ENCODE peak calls at places on chromosomes 6 and 20, in five cellular contexts. V, K, B, G and H are unnamed samples.

GRCh38 chr6:22145823-22146379 is 150.9 kb downstream of the PRL start:
- DNase-seq in V (peak), K (no peak), B (peak), G (no peak), H (no peak)

GRCh38 chr6:131226465-131226864 is 91.2 kb downstream of the AKAP7 start:
- DNase-seq in V (no peak), K (no peak), B (no peak), G (no peak), H (no peak)

GRCh38 chr6:35024601-35025054 is 116.5 kb downstream of the TCP11 start:
- DNase-seq in V (peak), K (no peak), B (no peak), G (no peak), H (peak)

GRCh38 chr20:17619351-17620093 is 49.6 kb downstream of the DSTN start:
- DNase-seq in V (no peak), K (peak), B (no peak), G (no peak), H (peak)

GRCh38 chr6:44304282-44305199 is 8.6 kb downstream of the AARS2 start:
- DNase-seq in V (peak), K (peak), B (no peak), G (no peak), H (no peak)

GRCh38 chr6:91267246-91267645 is 680.4 kb upstream of the MAP3K7 start:
- DNase-seq in V (no peak), K (no peak), B (no peak), G (no peak), H (no peak)

GRCh38 chr20:15860850-15861249 is 712.4 kb downstream of the KIF16B start:
- DNase-seq in V (no peak), K (no peak), B (no peak), G (no peak), H (no peak)

GRCh38 chr20:34987288-34988175 is 31.9 kb downstream of the MYH7B start:
- DNase-seq in V (no peak), K (no peak), B (no peak), G (no peak), H (no peak)

GRCh38 chr20:21453676-21454075 is 56.4 kb upstream of the NKX2-4 start:
- DNase-seq in V (peak), K (no peak), B (no peak), G (no peak), H (no peak)

GRCh38 chr20:16366548-16366947 is 206.7 kb downstream of the KIF16B start:
- DNase-seq in V (no peak), K (no peak), B (no peak), G (peak), H (no peak)

GRCh38 chr6:143940011-143940597 is 68.0 kb downstream of the PLAGL1 start:
- DNase-seq in V (peak), K (no peak), B (peak), G (no peak), H (no peak)

GRCh38 chr6:3209114-3210023 is 18.1 kb downstream of the TUBB2B start:
- DNase-seq in V (peak), K (peak), B (peak), G (no peak), H (no peak)

GRCh38 chr6:43478008-43478372 is 620 bp downstream of the TJAP1 start:
- DNase-seq in V (no peak), K (no peak), B (no peak), G (no peak), H (no peak)

GRCh38 chr6:126720326-126720725 is 380.4 kb downstream of the CENPW start:
- DNase-seq in V (no peak), K (no peak), B (peak), G (no peak), H (no peak)

GRCh38 chr6:159981591-159982245 is 12.8 kb downstream of the IGF2R start:
- DNase-seq in V (peak), K (no peak), B (no peak), G (peak), H (no peak)

GRCh38 chr6:163599136-163599535 is 184.6 kb downstream of the QKI start:
- DNase-seq in V (no peak), K (no peak), B (no peak), G (peak), H (no peak)

GRCh38 chr6:109769213-109769612 is 78.1 kb downstream of the FIG4 start:
- DNase-seq in V (no peak), K (no peak), B (no peak), G (no peak), H (no peak)

GRCh38 chr6:52598123-52598823 is 21.4 kb upstream of the TRAM2 start:
- DNase-seq in V (peak), K (peak), B (no peak), G (no peak), H (no peak)

GRCh38 chr6:17045581-17046322 is 56.1 kb upstream of the STMND1 start:
- DNase-seq in V (peak), K (no peak), B (peak), G (peak), H (no peak)

GRCh38 chr6:52992980-52993379 is 2.1 kb downstream of the GSTA4 start:
- DNase-seq in V (peak), K (no peak), B (peak), G (no peak), H (no peak)

GRCh38 chr6:112254921-112255320 is 554 bp upstream of the LAMA4 start:
- DNase-seq in V (no peak), K (no peak), B (no peak), G (no peak), H (no peak)

GRCh38 chr6:112251170-112251945 is 3.0 kb downstream of the LAMA4 start:
- DNase-seq in V (no peak), K (peak), B (no peak), G (no peak), H (no peak)

GRCh38 chr6:112253505-112253841 is 894 bp downstream of the LAMA4 start:
- DNase-seq in V (no peak), K (no peak), B (no peak), G (peak), H (no peak)

GRCh38 chr6:112252571-112253504 is 1.5 kb downstream of the LAMA4 start:
- DNase-seq in V (no peak), K (no peak), B (no peak), G (no peak), H (no peak)

GRCh38 chr6:112253842-112254816 is at the start of gene LAMA4:
- DNase-seq in V (peak), K (peak), B (no peak), G (peak), H (peak)
- TF ChIP-seq CTCF in V (peak), K (no peak), B (no peak), G (no peak), H (no peak)

DNA sequence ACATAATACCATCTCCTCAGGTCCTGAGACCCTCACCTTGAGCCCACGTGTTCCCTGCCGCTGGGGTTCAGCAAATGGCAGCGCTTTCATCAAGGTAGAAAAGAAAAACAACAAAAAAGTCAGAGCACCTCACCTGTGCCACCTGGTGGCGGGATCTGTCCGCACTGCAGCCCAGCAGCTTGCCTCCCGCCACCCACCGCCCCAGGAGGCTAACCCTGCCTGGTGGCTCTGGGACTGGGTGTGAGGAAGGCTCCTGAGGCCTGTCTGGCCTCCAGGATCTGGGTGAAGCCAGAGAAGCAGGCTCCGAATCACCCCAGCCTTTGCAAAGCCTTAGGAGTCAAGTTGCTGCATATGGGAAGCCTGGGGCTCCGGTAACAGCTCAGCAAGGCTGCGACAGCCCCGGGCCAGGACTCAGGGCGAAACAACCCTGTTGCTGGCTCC is 270.8 kb downstream of the BMP7 start:
- DNase-seq in V (no peak), K (no peak), B (no peak), G (no peak), H (no peak)
- TF ChIP-seq CTCF in V (peak), K (no peak), B (peak), G (no peak), H (peak)

GRCh38 chr6:8888468-8888867 is 453.1 kb upstream of the SLC35B3 start:
- DNase-seq in V (no peak), K (no peak), B (no peak), G (no peak), H (no peak)
- TF ChIP-seq CTCF in V (peak), K (no peak), B (no peak), G (no peak), H (peak)

GRCh38 chr6:122872311-122872710 is 83.3 kb downstream of the SMPDL3A start:
- DNase-seq in V (no peak), K (no peak), B (no peak), G (no peak), H (no peak)
- TF ChIP-seq CTCF in V (no peak), K (no peak), B (no peak), G (no peak), H (no peak)

GRCh38 chr20:63520939-63521601 is 505 bp downstream of the PPDPF start:
- DNase-seq in V (peak), K (peak), B (no peak), G (no peak), H (peak)
- TF ChIP-seq CTCF in V (peak), K (no peak), B (no peak), G (no peak), H (peak)

DNA sequence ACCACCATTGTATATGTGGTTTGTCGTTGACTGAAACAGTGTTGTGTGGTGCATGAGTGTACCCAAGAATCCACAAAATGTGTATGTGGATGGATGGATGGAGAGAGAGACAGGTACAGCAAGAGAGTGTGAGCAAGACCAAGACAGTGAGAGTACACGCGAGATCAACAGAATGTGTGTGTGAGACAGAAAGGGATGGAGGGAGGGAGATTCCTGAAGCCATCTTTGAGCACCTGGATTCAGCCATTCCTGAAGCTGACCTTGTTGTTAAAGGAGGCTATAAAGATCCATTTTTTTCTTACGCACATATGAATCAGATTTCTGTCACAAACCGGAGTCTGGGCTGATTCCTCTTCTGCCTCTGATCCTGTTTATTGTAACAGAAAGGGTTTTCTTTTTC is 64.1 kb downstream of the TFAP2C start:
- DNase-seq in V (no peak), K (no peak), B (no peak), G (no peak), H (no peak)
- TF ChIP-seq CTCF in V (no peak), K (no peak), B (no peak), G (no peak), H (no peak)

DNA sequence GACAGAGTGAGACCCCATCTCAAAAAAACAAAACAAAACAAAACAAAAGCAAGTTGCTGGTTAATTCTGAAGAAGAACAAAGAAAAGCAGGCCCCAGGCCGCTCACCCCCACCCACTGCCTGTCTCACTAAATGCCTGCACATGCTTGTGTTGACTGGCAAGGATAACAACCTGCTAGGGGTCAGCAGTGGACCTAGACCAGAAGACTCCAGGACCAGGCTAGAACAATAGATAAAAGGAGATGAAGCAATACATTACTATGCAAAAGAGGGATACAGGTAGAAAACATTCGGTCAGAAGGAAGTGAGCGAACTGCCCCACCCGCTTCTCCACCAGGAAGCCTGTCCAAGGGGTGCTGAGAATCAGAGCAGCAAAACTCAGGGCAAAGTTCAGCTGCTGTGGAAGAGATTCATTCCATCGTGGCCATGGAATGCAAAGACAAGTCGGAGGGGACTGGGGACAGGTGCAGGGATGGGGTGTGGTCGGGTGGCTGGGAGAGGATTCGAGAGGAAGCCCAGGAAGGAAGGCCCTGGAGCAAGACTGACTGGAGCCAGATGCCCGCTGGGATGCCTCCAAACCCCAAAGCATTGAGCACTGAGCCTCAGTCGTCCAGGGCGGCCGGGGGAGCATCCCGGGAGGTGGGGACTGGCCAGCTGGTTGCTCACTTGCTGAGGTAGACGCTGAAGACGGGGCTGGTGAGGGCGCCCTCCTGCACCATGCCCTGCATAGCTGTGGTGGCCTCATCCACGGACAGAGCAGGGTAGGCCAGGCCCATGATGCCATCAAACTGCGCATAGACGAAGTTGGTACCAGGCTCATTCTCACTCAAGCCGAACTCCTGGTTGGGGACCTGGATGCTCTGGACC is 5.3 kb downstream of the PGC start:
- DNase-seq in V (no peak), K (no peak), B (no peak), G (no peak), H (no peak)
- TF ChIP-seq CTCF in V (no peak), K (no peak), B (no peak), G (no peak), H (no peak)

GRCh38 chr6:39377530-39377929 is 55.0 kb upstream of the KCNK16 start:
- DNase-seq in V (peak), K (peak), B (peak), G (no peak), H (no peak)
- TF ChIP-seq CTCF in V (peak), K (peak), B (peak), G (peak), H (peak)

DNA sequence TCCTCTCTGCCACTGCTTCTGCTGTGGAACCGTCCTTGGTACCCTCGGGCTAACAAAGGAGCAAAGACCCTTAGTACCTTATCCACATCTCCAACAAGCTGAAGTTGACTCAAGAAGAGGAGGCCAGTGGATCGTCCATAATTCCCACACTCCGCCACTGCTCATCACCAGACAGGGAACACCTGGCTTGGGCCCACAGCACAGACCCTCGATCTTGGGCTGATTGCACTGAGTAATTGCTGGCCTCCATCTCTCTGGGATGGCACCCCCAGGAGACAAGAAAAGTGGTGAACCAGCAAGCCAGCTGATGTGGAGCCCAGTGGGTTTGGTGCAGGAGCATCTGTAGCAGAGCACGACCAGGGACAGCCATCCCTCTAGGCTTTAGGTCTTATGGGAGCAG is 109.4 kb upstream of the GRIK2 start:
- DNase-seq in V (no peak), K (no peak), B (no peak), G (no peak), H (no peak)
- TF ChIP-seq CTCF in V (no peak), K (no peak), B (no peak), G (no peak), H (no peak)